ENCODE peak calls at places on chromosome 7, in nine cellular contexts. E is lung, A is dorsolateral prefrontal cortex, D is spleen, G is GM10248, X is HFF-Myc, O is fibroblast of lung, J is thoracic aorta, C is nephron progenitor cell. M is an unnamed sample.
A peak's percentile ranks its signal among the peaks of the same experiment; 100 is the strongest.

GRCh38 chr7:112137141-112138101 is 68.8 kb downstream of the DOCK4 start:
- DNase-seq in E (no peak), A (no peak), D (no peak), G (no peak), X (no peak), O (no peak), J (no peak), C (no peak), M (no peak)

GRCh38 chr7:22632674-22633073 is 94.3 kb upstream of the IL6 start:
- DNase-seq in E (no peak), A (no peak), D (no peak), G (no peak), X (no peak), O (peak; percentile 75), J (no peak), C (no peak), M (no peak)

GRCh38 chr7:148334441-148334956 is 256.1 kb upstream of the C7orf33 start:
- DNase-seq in E (no peak), A (no peak), D (no peak), G (no peak), X (no peak), O (no peak), J (no peak), C (no peak), M (no peak)

GRCh38 chr7:97868788-97869187 is 3.4 kb downstream of the ASNS start:
- DNase-seq in E (no peak), A (no peak), D (no peak), G (no peak), X (no peak), O (no peak), J (no peak), C (no peak), M (no peak)

GRCh38 chr7:133109816-133110215 is 27.9 kb upstream of the CHCHD3 start:
- DNase-seq in E (no peak), A (no peak), D (no peak), G (no peak), X (no peak), O (peak; percentile 11), J (no peak), C (no peak), M (no peak)

GRCh38 chr7:67854236-67854635 is 857.6 kb downstream of the TYW1 start:
- DNase-seq in E (no peak), A (no peak), D (no peak), G (no peak), X (no peak), O (no peak), J (no peak), C (no peak), M (no peak)

GRCh38 chr7:82410461-82410860 is 33.1 kb downstream of the CACNA2D1 start:
- DNase-seq in E (no peak), A (no peak), D (peak; percentile 17), G (no peak), X (no peak), O (no peak), J (no peak), C (no peak), M (no peak)

GRCh38 chr7:87876759-87877234 is 504 bp downstream of the DBF4 start:
- DNase-seq in E (peak; percentile 56), A (peak; percentile 48), D (peak; percentile 93), G (peak; percentile 40), X (no peak), O (peak; percentile 64), J (no peak), C (peak; percentile 70), M (peak; percentile 47)

GRCh38 chr7:7876419-7876818 is 92.2 kb upstream of the GLCCI1 start:
- DNase-seq in E (no peak), A (no peak), D (no peak), G (no peak), X (no peak), O (no peak), J (no peak), C (no peak), M (no peak)

GRCh38 chr7:146960747-146961416 is 844.3 kb downstream of the CNTNAP2 start:
- DNase-seq in E (no peak), A (no peak), D (no peak), G (no peak), X (no peak), O (peak; percentile 6), J (no peak), C (no peak), M (no peak)

GRCh38 chr7:115352375-115352774 is 430.5 kb downstream of the MDFIC start:
- DNase-seq in E (no peak), A (no peak), D (no peak), G (no peak), X (peak; percentile 57), O (peak; percentile 57), J (no peak), C (no peak), M (no peak)
- TF ChIP-seq CTCF in E (no peak), A (no peak), D (no peak), G (no peak), X (peak; percentile 14), O (no peak), J (no peak), C (no peak), M (no peak)

GRCh38 chr7:24734306-24734705 is 23.0 kb downstream of the GSDME start:
- DNase-seq in E (no peak), A (no peak), D (no peak), G (no peak), X (no peak), O (peak; percentile 37), J (no peak), C (no peak), M (no peak)
- TF ChIP-seq CTCF in E (no peak), A (no peak), D (no peak), G (no peak), X (no peak), O (no peak), J (no peak), C (no peak), M (no peak)

GRCh38 chr7:15503603-15504280 is 58.1 kb downstream of the AGMO start:
- DNase-seq in E (no peak), A (no peak), D (no peak), G (no peak), X (no peak), O (peak; percentile 3), J (no peak), C (no peak), M (no peak)
- TF ChIP-seq CTCF in E (no peak), A (no peak), D (no peak), G (no peak), X (no peak), O (peak; percentile 8), J (no peak), C (no peak), M (no peak)

DNA sequence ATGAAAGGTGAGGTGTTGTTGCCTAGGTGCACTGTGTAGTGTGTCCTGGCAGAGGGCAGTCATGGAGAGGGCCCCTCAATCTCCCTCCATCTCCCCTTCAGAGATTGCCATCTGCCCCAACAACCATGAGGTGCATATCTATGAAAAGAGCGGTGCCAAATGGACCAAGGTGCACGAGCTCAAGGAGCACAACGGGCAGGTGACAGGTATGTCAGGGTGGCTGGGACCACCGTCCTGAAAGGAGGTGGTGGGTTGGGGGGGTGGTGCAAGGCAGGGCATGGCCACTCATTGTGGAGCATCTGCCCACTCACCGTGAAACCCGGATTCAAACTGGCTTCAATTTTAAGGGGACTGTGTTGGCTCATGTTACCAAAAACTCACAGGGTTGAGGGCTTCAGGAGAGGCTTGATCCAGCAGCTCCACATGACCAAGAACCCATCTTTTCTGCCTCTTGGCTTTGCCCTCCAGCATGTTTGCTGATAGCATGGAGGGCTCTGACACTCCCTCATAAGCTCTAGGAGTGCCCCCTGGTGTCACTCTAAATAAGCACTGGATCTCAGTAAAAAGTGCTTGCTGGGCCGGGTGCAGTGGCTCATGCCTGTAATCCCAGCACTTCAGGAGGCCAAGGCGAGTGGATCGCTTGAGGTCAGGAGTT is 12.2 kb downstream of the ARPC1B start:
- DNase-seq in E (no peak), A (no peak), D (no peak), G (no peak), X (no peak), O (no peak), J (no peak), C (no peak), M (no peak)
- TF ChIP-seq CTCF in E (no peak), A (no peak), D (no peak), G (peak; percentile 55), X (peak; percentile 40), O (peak; percentile 8), J (no peak), C (no peak), M (peak; percentile 31)

GRCh38 chr7:138449580-138449979 is 10.5 kb upstream of the TRIM24 start:
- DNase-seq in E (no peak), A (no peak), D (no peak), G (no peak), X (no peak), O (no peak), J (no peak), C (peak; percentile 50), M (no peak)
- TF ChIP-seq CTCF in E (no peak), A (no peak), D (no peak), G (peak; percentile 42), X (peak; percentile 51), O (no peak), J (no peak), C (peak; percentile 21), M (peak; percentile 37)

GRCh38 chr7:74625446-74625845 is 32.1 kb upstream of the GTF2I start:
- DNase-seq in E (no peak), A (no peak), D (no peak), G (no peak), X (no peak), O (peak; percentile 42), J (no peak), C (no peak), M (no peak)
- TF ChIP-seq CTCF in E (no peak), A (peak; percentile 3), D (peak; percentile 18), G (no peak), X (no peak), O (no peak), J (no peak), C (no peak), M (no peak)

DNA sequence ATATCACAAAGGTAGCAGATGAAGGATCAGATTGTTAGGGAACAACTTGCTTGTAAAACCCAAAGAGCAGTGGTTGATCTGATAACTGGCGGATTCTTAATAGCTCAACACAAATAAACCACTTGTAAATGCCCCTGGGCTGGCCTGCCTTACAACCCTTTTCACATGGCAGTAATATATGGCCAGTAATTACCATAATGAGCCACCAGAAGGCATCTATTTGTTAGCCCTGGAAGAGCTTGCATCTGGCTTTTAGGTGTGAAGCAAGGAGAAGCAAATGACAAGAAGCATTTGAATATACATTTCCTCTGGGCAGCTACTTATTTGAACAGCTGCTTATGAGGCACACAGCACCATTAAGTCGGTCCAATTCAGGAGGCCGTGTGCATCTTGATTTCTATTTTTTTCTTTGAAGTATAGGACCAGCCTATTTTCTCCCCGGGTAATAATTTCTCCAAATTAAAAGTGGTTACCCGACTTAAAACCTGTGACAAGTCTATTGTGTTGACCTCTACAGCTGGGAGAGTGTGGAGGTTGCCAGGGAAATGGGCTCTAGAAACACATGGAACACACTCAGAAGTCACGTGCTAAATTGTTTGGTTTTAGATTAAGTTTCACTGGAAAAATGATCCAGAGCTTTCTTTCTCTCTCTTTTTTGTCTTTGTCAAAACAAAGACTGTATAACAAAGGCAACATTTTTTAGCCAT is 113.4 kb downstream of the SEM1 start:
- DNase-seq in E (no peak), A (no peak), D (no peak), G (no peak), X (peak; percentile 1), O (peak; percentile 0), J (no peak), C (no peak), M (no peak)
- TF ChIP-seq CTCF in E (no peak), A (no peak), D (no peak), G (no peak), X (no peak), O (peak; percentile 8), J (no peak), C (no peak), M (no peak)

M was measured in GM13976.